ENCODE peak calls at places on chromosomes 13 and 19, in four cellular contexts. One of them, this sample, is unnamed.

GRCh38 chr13:77853701-77854100 is 64.9 kb downstream of the EDNRB start:
- DNase-seq in fibroblast of lung: no peak
- DNase-seq in AG04450: no peak
- DNase-seq in psoas muscle: no peak
- DNase-seq in this sample: no peak

GRCh38 chr19:33740811-33741396 is 55.8 kb upstream of the KCTD15 start:
- DNase-seq in psoas muscle: no peak
- DNase-seq in fibroblast of lung: peak; percentile 24
- DNase-seq in AG04450: no peak
- DNase-seq in this sample: no peak

GRCh38 chr19:56681702-56682101 is 10.1 kb upstream of the ZNF835 start:
- DNase-seq in AG04450: no peak
- DNase-seq in psoas muscle: no peak
- DNase-seq in fibroblast of lung: no peak
- DNase-seq in this sample: no peak

GRCh38 chr13:51807041-51807440 is 3.1 kb upstream of the DHRS12 start:
- DNase-seq in fibroblast of lung: no peak
- DNase-seq in AG04450: no peak
- DNase-seq in psoas muscle: no peak
- DNase-seq in this sample: no peak

GRCh38 chr13:111065698-111066097 is 49.4 kb upstream of the ARHGEF7 start:
- DNase-seq in AG04450: no peak
- DNase-seq in fibroblast of lung: no peak
- DNase-seq in psoas muscle: no peak
- DNase-seq in this sample: no peak

GRCh38 chr19:50649433-50650391 is at the start of gene C19orf81:
- DNase-seq in psoas muscle: no peak
- DNase-seq in AG04450: no peak
- DNase-seq in fibroblast of lung: no peak
- DNase-seq in this sample: no peak

GRCh38 chr19:55146078-55146647 is 2.8 kb downstream of the TNNT1 start:
- DNase-seq in psoas muscle: no peak
- DNase-seq in AG04450: no peak
- DNase-seq in fibroblast of lung: no peak
- DNase-seq in this sample: no peak

GRCh38 chr19:50065938-50066337 is 40.1 kb downstream of the ZNF473 start:
- DNase-seq in AG04450: no peak
- DNase-seq in psoas muscle: no peak
- DNase-seq in fibroblast of lung: no peak
- DNase-seq in this sample: no peak

GRCh38 chr13:112722433-112723250 is 32.8 kb downstream of the ATP11A start:
- DNase-seq in AG04450: peak; percentile 90
- DNase-seq in fibroblast of lung: peak; percentile 87
- DNase-seq in psoas muscle: no peak
- DNase-seq in this sample: peak; percentile 79

GRCh38 chr13:64239372-64239771 is 2823.7 kb upstream of the PCDH20 start:
- DNase-seq in AG04450: no peak
- DNase-seq in fibroblast of lung: peak; percentile 49
- DNase-seq in psoas muscle: no peak
- DNase-seq in this sample: no peak

GRCh38 chr13:94414141-94414540 is 65.3 kb downstream of the DCT start:
- DNase-seq in AG04450: no peak
- DNase-seq in fibroblast of lung: no peak
- DNase-seq in psoas muscle: no peak
- DNase-seq in this sample: no peak

GRCh38 chr13:77599351-77599750 is 63.8 kb downstream of the SCEL start:
- DNase-seq in psoas muscle: no peak
- DNase-seq in fibroblast of lung: no peak
- DNase-seq in AG04450: no peak
- DNase-seq in this sample: no peak

GRCh38 chr19:21908066-21908465 is 72.1 kb upstream of the ZNF43 start:
- DNase-seq in AG04450: no peak
- DNase-seq in fibroblast of lung: no peak
- DNase-seq in psoas muscle: no peak
- DNase-seq in this sample: no peak

GRCh38 chr19:11673608-11674041 is 65.1 kb downstream of the ZNF823 start:
- DNase-seq in AG04450: no peak
- DNase-seq in psoas muscle: peak; percentile 73
- DNase-seq in fibroblast of lung: peak; percentile 73
- DNase-seq in this sample: peak; percentile 39

GRCh38 chr13:102556806-102557205 is 40.0 kb upstream of the TPP2 start:
- DNase-seq in fibroblast of lung: peak; percentile 7
- DNase-seq in AG04450: no peak
- DNase-seq in psoas muscle: no peak
- DNase-seq in this sample: no peak

GRCh38 chr13:110921695-110922094 is 6.8 kb upstream of the ANKRD10 start:
- DNase-seq in fibroblast of lung: no peak
- DNase-seq in psoas muscle: no peak
- DNase-seq in AG04450: no peak
- DNase-seq in this sample: no peak

GRCh38 chr19:13987101-13987890 is 18.8 kb downstream of the RFX1 start:
- DNase-seq in AG04450: no peak
- DNase-seq in fibroblast of lung: no peak
- DNase-seq in psoas muscle: peak; percentile 79
- DNase-seq in this sample: no peak

GRCh38 chr13:113203507-113204377 is 4.7 kb downstream of the PCID2 start:
- DNase-seq in AG04450: no peak
- DNase-seq in fibroblast of lung: no peak
- DNase-seq in psoas muscle: no peak
- DNase-seq in this sample: no peak

GRCh38 chr19:10553943-10554381 is 10.3 kb downstream of the ATG4D start:
- DNase-seq in AG04450: no peak
- DNase-seq in psoas muscle: no peak
- DNase-seq in fibroblast of lung: no peak
- DNase-seq in this sample: no peak

DNA sequence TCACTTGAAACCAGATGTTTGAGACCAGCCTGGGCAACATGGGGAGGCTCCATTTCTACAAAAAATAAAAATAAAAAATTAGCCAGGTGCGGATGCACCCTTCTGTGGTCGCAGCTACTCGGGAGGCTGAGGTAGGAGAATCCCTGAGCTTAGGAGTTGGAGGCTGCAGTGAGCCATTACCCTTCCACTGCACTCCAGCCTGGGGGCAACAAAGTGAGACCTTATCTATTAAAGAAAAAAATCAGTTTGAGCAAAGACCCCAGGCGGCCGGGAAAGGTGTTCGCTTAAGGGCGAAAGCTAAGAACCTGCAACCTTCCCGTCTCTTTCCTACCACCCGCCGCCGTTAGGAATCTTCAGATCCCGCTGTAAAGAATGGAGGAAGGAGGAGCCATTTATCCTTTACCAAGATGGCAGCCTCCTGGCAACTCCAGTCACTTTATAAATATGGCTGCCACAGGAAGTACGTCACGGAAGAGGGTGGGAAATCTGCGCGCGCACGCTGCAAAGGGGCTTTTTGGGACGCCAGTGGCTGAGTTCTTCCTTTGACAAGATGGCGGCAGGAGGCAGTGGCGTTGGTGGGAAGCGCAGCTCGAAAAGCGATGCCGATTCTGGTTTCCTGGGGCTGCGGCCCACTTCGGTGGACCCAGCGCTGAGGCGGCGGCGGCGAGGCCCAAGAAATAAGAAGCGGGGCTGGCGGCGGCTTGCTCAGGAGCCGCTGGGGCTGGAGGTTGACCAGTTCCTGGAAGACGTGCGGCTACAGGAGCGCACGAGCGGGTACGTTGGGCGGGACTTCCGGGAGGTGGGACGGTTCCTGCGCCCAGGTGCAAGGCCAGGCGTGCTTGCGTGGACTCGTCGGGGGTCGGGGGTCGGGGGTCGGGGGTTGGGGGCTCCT is at the start of gene NOP53:
- DNase-seq in psoas muscle: peak; percentile 97
- DNase-seq in fibroblast of lung: peak; percentile 97
- DNase-seq in AG04450: peak; percentile 95
- DNase-seq in this sample: peak; percentile 98
- TF ChIP-seq CTCF in psoas muscle: no peak
- TF ChIP-seq CTCF in fibroblast of lung: no peak
- TF ChIP-seq CTCF in AG04450: no peak
- TF ChIP-seq CTCF in this sample: peak; percentile 22

GRCh38 chr13:98484289-98485219 is 92.4 kb downstream of the STK24 start:
- DNase-seq in psoas muscle: peak; percentile 82
- DNase-seq in AG04450: no peak
- DNase-seq in fibroblast of lung: peak; percentile 95
- DNase-seq in this sample: peak; percentile 69
- H3K4me3 ChIP-seq in psoas muscle: peak overlapping the region; percentile 37
- H3K4me3 ChIP-seq in AG04450: peak overlapping the region; percentile 17
- H3K4me3 ChIP-seq in fibroblast of lung: no peak overlapping the region
- H3K4me3 ChIP-seq in this sample: no peak overlapping the region

DNA sequence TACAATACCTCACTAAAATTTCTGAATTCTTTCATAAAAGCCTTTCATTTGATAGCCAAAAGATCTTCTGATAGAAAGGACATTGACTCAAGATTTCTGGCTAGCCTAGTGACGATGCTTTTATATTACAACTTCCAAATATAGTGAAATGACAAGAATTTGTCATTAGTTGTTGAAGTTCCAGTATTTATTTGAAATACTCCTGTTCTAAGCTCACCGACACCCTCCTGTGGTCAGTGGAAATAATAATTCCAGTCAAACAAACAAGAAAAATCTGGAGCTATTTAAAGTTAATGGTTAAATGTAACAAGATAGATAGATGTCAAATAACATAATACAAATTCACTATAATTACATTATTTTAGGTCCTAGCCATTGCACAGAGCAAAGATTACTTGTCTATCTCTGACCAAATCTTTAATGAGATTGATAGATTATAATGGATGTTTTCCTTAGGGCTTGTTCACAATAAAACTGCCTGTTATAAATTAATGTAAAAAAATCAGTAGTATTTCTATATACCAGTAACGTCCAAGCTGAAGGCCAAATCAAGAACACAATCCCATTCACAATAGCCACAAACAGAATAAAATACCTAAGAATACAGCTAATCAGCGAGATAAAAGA is 195.5 kb downstream of the RGCC start:
- DNase-seq in AG04450: peak; percentile 42
- DNase-seq in fibroblast of lung: peak; percentile 84
- DNase-seq in psoas muscle: no peak
- DNase-seq in this sample: no peak
- TF ChIP-seq CTCF in AG04450: peak; percentile 60
- TF ChIP-seq CTCF in fibroblast of lung: peak; percentile 57
- TF ChIP-seq CTCF in psoas muscle: peak; percentile 54
- TF ChIP-seq CTCF in this sample: peak; percentile 75

DNA sequence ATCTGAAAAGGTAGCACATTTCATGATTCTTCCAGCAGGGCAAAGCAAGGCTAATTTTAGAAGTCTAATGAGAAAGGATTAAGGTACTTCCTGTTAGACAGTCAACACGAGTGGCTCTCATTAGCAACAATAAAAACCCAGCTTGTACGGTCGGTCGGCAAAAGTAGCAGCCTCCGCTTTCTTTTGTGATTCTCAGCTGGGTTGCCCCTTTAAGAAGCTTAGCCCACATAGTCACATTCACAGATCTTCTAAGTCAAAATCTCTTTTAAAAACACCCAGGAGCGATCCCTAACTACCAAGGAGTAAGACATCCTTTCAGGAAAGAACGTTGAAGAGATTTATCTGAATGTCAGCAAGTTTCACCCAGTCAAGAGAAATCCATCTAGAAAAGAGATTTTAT is 684.8 kb downstream of the DIAPH3 start:
- DNase-seq in AG04450: no peak
- DNase-seq in psoas muscle: no peak
- DNase-seq in fibroblast of lung: no peak
- DNase-seq in this sample: no peak
- H3K4me3 ChIP-seq in AG04450: no peak overlapping the region
- H3K4me3 ChIP-seq in psoas muscle: no peak overlapping the region
- H3K4me3 ChIP-seq in fibroblast of lung: no peak overlapping the region
- H3K4me3 ChIP-seq in this sample: no peak overlapping the region

GRCh38 chr13:36848228-36848982 is 29.4 kb downstream of the RFXAP start:
- DNase-seq in psoas muscle: no peak
- DNase-seq in AG04450: no peak
- DNase-seq in fibroblast of lung: no peak
- DNase-seq in this sample: no peak

GRCh38 chr13:36847541-36848045 is 28.6 kb downstream of the RFXAP start:
- DNase-seq in psoas muscle: no peak
- DNase-seq in fibroblast of lung: no peak
- DNase-seq in AG04450: no peak
- DNase-seq in this sample: no peak

DNA sequence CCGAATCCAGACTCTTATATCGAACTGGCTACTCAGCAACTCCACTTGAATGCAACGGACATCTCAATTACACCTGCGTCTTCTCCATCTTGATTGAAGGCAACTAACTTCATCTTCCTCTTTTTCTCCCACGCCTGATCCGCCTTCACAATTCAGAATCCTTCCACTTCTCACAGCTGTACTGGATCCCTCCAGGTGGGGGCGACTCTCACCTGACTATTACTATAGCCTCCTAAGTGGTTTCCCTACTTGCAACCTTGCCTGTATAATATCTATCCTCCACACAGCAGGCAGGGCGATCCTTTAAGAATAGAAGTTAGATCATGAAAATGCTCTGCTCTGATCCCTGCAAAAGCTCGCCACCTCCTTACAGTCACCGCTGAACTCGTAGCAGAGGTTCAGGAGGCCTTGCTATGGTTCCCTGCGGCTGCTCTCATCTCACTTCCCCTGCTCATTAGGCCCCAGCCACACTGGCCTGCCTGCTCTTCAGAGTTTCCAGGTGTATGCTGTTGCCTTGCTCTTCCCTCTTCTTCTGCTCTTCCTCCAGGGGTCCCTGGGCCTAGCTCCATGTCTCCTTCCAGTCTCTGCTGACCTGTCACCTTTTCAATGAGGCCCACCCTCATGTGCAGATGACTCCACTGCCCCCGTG is 31.9 kb downstream of the RFXAP start:
- DNase-seq in fibroblast of lung: no peak
- DNase-seq in psoas muscle: no peak
- DNase-seq in AG04450: no peak
- DNase-seq in this sample: no peak
- TF ChIP-seq CTCF in fibroblast of lung: no peak
- TF ChIP-seq CTCF in psoas muscle: peak; percentile 12
- TF ChIP-seq CTCF in AG04450: peak; percentile 33
- TF ChIP-seq CTCF in this sample: no peak

This sample was measured in uterus.